ENCODE peak calls at places on chromosomes 13 and 19, in seven cellular contexts. H, C, X, W, Q, B and G are unnamed samples. For H3K9me3 and H3K4me1, the result is how much of the 10 kb centered on the place peaks cover.

GRCh38 chr19:3457531-3458228 is 22.6 kb downstream of the SMIM24 start:
- DNase-seq in H (no peak), C (no peak), X (no peak), W (no peak), Q (no peak), B (no peak), G (no peak)

GRCh38 chr19:1275260-1275975 is at the start of gene FAM174C:
- DNase-seq in H (peak), C (peak), X (peak), W (peak), Q (peak), B (peak), G (no peak)

GRCh38 chr13:110546933-110547332 is 14.6 kb downstream of the RAB20 start:
- DNase-seq in H (peak), C (no peak), X (no peak), W (peak), Q (peak), B (peak), G (no peak)

GRCh38 chr19:49475995-49476880 is 2.2 kb downstream of the FLT3LG start:
- DNase-seq in H (peak), C (peak), X (no peak), W (peak), Q (no peak), B (peak), G (peak)

GRCh38 chr13:110244096-110244830 is 62.7 kb downstream of the COL4A1 start:
- DNase-seq in H (peak), C (no peak), X (no peak), W (no peak), Q (no peak), B (no peak), G (no peak)

GRCh38 chr13:112240076-112240475 is 136.1 kb upstream of the SPACA7 start:
- DNase-seq in H (no peak), C (no peak), X (no peak), W (no peak), Q (peak), B (no peak), G (no peak)

GRCh38 chr13:37617162-37617561 is 18.6 kb upstream of the POSTN start:
- DNase-seq in H (peak), C (no peak), X (no peak), W (peak), Q (no peak), B (no peak), G (no peak)

GRCh38 chr19:35251456-35251855 is 2.7 kb downstream of the LSR start:
- DNase-seq in H (no peak), C (no peak), X (no peak), W (no peak), Q (no peak), B (no peak), G (no peak)

GRCh38 chr13:33931397-33931987 is 113.5 kb downstream of the RFC3 start:
- DNase-seq in H (peak), C (no peak), X (peak), W (peak), Q (no peak), B (no peak), G (no peak)

GRCh38 chr13:52419080-52419479 is 13.1 kb upstream of the THSD1 start:
- DNase-seq in H (no peak), C (no peak), X (no peak), W (no peak), Q (no peak), B (no peak), G (no peak)

GRCh38 chr19:46784262-46785053 is 3.9 kb downstream of the SLC1A5 start:
- DNase-seq in H (peak), C (no peak), X (no peak), W (peak), Q (peak), B (peak), G (no peak)

DNA sequence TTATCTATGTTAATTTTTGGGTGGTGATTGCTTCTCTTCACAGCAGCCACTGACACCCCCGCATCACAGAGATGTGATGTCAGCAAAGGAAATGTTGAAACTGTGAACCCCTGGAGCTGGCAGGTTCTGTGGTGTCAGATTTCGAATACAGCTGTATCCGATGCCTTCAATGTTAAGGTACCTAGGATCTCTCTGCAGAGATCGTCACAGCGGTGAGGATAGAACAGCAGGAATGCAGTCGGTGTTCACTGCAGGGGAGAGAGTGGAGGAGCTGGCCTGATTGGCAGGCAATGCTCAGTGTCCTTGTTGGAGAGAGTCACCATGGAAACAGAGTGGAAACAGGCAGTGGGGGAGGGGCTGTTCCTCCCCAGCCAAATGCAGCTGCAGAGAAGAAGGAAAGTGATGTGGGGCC is 79.5 kb upstream of the ZNF835 start:
- DNase-seq in H (no peak), C (no peak), X (peak), W (peak), Q (no peak), B (no peak), G (no peak)
- H3K9me3 ChIP-seq in H (under half), C (under half), X (under half), W (under half), Q (under half), B (under half), G (under half)

DNA sequence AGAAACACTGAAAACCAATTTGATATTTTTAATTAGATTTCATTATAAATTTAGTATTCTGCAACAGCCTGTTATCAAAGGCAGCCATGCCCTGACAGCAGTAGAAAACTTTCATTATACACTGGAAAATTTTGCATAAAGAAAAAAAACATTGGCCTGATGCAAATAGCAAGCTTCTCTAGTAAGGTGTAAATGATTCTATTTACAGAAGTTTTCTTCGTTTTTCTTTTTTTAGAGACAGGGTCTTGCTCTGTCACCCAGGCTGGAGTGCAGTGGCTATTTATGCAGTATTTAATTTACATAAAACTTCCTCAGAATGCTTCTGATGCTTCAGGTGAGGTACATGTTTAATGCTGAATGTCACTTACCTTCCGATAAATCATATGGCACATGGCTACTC is 67.0 kb downstream of the ABCC4 start:
- DNase-seq in H (no peak), C (no peak), X (no peak), W (no peak), Q (no peak), B (no peak), G (no peak)
- H3K4me3 ChIP-seq in H (no peak), C (no peak), X (no peak), W (no peak), Q (no peak), B (no peak), G (no peak)

GRCh38 chr19:11198769-11199469 is 1.6 kb upstream of the KANK2 start:
- DNase-seq in H (no peak), C (no peak), X (no peak), W (peak), Q (no peak), B (no peak), G (no peak)
- H3K4me1 ChIP-seq in H (under half), C (under half), X (under half), W (under half), Q (under half), B (under half), G (under half)

GRCh38 chr19:10043286-10043927 is 30.1 kb downstream of the RDH8 start:
- DNase-seq in H (peak), C (no peak), X (no peak), W (no peak), Q (no peak), B (no peak), G (no peak)

GRCh38 chr19:10045371-10045770 is 32.1 kb downstream of the RDH8 start:
- DNase-seq in H (no peak), C (no peak), X (no peak), W (no peak), Q (no peak), B (no peak), G (no peak)

GRCh38 chr19:10049626-10050025 is 36.3 kb downstream of the RDH8 start:
- DNase-seq in H (no peak), C (no peak), X (no peak), W (no peak), Q (no peak), B (no peak), G (no peak)

DNA sequence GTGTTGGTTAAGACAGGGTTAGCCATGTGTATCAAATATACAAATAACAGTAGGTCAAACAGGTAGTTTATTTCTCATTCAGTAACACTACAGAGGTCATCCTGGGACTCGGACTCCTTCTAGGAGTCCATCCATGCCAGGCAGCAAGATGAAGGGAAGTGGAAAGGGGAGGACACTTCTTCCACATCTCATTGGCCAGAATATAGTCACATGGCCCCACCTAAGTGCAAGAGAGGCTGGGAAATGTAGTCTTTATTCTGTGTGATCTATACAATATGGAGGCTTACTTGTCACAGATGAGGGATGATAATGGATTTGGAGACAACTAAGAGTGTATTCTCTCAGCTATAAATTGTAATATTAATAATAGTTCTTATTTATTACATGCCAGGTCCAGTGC is 31.1 kb downstream of the RDH8 start:
- DNase-seq in H (no peak), C (no peak), X (no peak), W (no peak), Q (no peak), B (no peak), G (no peak)
- H3K9me3 ChIP-seq in H (half or more), C (under half), X (half or more), W (under half), Q (half or more), B (under half), G (under half)

DNA sequence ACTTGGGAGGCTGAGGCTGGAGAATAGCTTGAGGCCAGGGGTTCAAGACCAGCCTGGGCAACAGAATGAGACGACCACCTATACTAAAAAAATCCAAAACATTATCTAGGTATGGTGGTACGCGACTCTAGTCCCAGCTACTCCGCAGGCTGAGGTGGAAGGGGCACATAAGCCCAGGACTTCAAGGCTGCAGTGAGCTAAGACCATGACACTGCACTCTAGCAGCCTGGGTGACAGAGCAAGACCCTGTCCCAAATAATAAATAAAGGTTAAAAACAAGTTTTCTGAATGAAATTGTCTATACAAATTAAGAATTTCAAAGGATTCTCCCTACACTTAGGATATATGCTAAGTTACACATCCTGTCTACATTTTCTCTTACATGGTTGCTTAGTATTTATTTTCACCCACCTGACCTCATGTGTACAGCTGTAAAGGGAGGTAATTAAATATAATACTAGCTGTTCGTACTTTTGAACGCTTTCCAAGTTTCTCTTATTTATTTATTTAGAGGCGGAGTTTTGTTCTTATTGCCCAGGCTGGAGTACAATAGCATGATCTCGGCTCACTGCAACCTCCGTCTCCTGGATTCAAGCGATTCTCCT is 1.6 kb downstream of the SLC25A30 start:
- DNase-seq in H (no peak), C (no peak), X (no peak), W (no peak), Q (no peak), B (no peak), G (no peak)
- H3K4me3 ChIP-seq in H (peak), C (peak), X (peak), W (no peak), Q (peak), B (peak), G (no peak)

GRCh38 chr19:30302076-30302475 is 70.1 kb upstream of the ZNF536 start:
- DNase-seq in H (no peak), C (no peak), X (no peak), W (no peak), Q (no peak), B (no peak), G (no peak)

GRCh38 chr19:30303131-30303654 is 69.0 kb upstream of the ZNF536 start:
- DNase-seq in H (no peak), C (no peak), X (no peak), W (no peak), Q (no peak), B (no peak), G (no peak)

GRCh38 chr19:30307191-30307974 is 64.8 kb upstream of the ZNF536 start:
- DNase-seq in H (no peak), C (no peak), X (no peak), W (no peak), Q (no peak), B (no peak), G (no peak)

GRCh38 chr19:30304540-30304939 is 67.6 kb upstream of the ZNF536 start:
- DNase-seq in H (no peak), C (no peak), X (no peak), W (no peak), Q (no peak), B (no peak), G (no peak)

DNA sequence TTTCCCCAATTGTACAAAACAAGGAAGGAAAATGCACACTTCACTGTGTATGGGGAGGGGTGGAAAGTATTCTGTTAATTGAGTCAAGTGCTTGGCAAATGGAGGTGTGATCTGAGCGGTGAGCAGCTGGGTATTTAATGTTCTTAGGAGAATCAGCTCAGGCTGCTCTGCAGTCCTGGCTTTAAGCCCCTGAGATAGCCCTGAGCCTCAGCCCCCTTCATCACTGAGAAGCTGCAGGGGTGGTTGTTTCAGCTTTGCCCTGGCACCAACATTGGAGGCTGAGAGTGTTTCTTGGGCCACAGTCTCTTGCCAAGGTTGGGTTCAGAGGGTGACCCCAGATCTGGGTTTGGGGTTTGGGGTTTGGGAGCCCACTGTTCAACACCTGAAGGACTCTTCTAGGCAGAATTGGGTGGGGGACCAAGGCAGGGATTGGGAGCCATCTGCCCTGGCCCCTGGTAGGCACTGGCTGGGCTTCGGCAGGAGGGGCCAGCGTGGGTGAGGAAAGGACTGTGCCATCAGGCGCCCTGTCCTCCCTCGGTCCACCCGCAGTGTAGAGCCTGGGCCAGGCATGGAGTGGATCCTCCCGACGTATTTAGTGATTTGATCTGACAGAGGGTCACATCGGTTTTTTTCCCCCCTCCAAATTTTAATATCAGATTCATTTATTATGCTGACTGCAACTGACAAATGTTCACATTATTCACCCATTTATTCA is 66.7 kb upstream of the ZNF536 start:
- DNase-seq in H (no peak), C (no peak), X (no peak), W (no peak), Q (no peak), B (no peak), G (no peak)
- H3K4me1 ChIP-seq in H (under half), C (under half), X (under half), W (under half), Q (under half), B (under half), G (under half)

GRCh38 chr19:53131085-53131484 is 1.6 kb downstream of the ZNF415 start:
- DNase-seq in H (no peak), C (no peak), X (no peak), W (no peak), Q (no peak), B (no peak), G (no peak)

GRCh38 chr19:53140351-53140750 is 7.6 kb upstream of the ZNF415 start:
- DNase-seq in H (no peak), C (no peak), X (no peak), W (no peak), Q (no peak), B (no peak), G (no peak)

GRCh38 chr19:53132231-53132991 is at the start of gene ZNF415:
- DNase-seq in H (peak), C (no peak), X (peak), W (peak), Q (peak), B (peak), G (peak)

GRCh38 chr19:53131732-53132131 is 978 bp downstream of the ZNF415 start:
- DNase-seq in H (no peak), C (no peak), X (no peak), W (no peak), Q (no peak), B (no peak), G (no peak)

GRCh38 chr19:53136432-53136831 is 3.7 kb upstream of the ZNF415 start:
- DNase-seq in H (no peak), C (no peak), X (no peak), W (no peak), Q (no peak), B (no peak), G (no peak)
- H3K9me3 ChIP-seq in H (under half), C (half or more), X (under half), W (under half), Q (half or more), B (under half), G (under half)